ENCODE peak calls at places on chromosomes 4 and X, in four cellular contexts. D, Q, L and E are unnamed samples. For H3K27me3, the result is how much of the 10 kb centered on the place peaks cover.

GRCh38 chr4:120749445-120750151 is 172.9 kb downstream of the PRDM5 start:
- DNase-seq in D (no peak), Q (no peak), L (no peak), E (no peak)

GRCh38 chr4:138347561-138347960 is 105.4 kb upstream of the SLC7A11 start:
- DNase-seq in D (no peak), Q (no peak), L (no peak), E (no peak)

GRCh38 chrX:129984196-129984962 is 1.9 kb downstream of the BCORL1 start:
- DNase-seq in D (no peak), Q (peak), L (peak), E (peak)

GRCh38 chr4:16070203-16070602 is 13.6 kb downstream of the PROM1 start:
- DNase-seq in D (no peak), Q (no peak), L (no peak), E (no peak)

GRCh38 chrX:13750204-13750603 is 15.7 kb downstream of the OFD1 start:
- DNase-seq in D (no peak), Q (no peak), L (peak), E (no peak)

GRCh38 chr4:139532951-139533350 is 23.1 kb downstream of the SETD7 start:
- DNase-seq in D (no peak), Q (no peak), L (no peak), E (no peak)

GRCh38 chr4:65656008-65656407 is 14.3 kb downstream of the EPHA5 start:
- DNase-seq in D (no peak), Q (no peak), L (no peak), E (no peak)

GRCh38 chrX:55357236-55357635 is 92.5 kb upstream of the PAGE3 start:
- DNase-seq in D (no peak), Q (no peak), L (no peak), E (no peak)

GRCh38 chrX:125782184-125782583 is 383.9 kb downstream of the DCAF12L2 start:
- DNase-seq in D (no peak), Q (no peak), L (no peak), E (no peak)

GRCh38 chrX:46327229-46328081 is 217.8 kb downstream of the ZNF674 start:
- DNase-seq in D (peak), Q (no peak), L (peak), E (peak)

GRCh38 chrX:100745806-100746537 is 14.1 kb upstream of the SYTL4 start:
- DNase-seq in D (no peak), Q (peak), L (no peak), E (no peak)

GRCh38 chr4:7705062-7705461 is 234.6 kb downstream of the AFAP1 start:
- DNase-seq in D (no peak), Q (peak), L (no peak), E (peak)

GRCh38 chr4:85905761-85906160 is 430.8 kb downstream of the ARHGAP24 start:
- DNase-seq in D (no peak), Q (no peak), L (no peak), E (no peak)

GRCh38 chr4:8374851-8375649 is 65.5 kb downstream of the ACOX3 start:
- DNase-seq in D (no peak), Q (no peak), L (no peak), E (no peak)

GRCh38 chr4:127783026-127783769 is 1.1 kb downstream of the HSPA4L start:
- DNase-seq in D (peak), Q (peak), L (peak), E (peak)

DNA sequence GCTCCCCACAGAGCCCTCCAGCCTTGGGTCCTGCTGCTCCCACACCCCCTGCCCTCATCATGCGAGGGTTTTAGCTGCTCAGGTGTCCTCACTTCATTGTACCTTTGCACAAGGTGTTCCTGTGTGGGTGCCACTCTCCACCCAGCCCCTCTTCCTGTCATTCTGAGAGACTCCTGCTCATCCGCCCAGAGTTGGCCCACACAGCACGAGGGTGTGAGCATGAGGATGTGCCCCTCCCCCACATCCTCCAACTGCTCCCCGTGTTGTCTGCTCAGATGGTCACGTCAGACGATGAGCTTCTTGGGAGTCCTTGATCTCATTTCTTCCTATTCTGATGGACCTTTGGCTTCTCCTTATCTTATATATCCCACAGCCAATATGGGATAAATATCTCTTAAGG is 53.2 kb downstream of the HTT-AS start:
- DNase-seq in D (no peak), Q (no peak), L (no peak), E (no peak)
- H3K27me3 ChIP-seq in D (under half), Q (under half), L (under half), E (under half)

GRCh38 chr4:38149472-38149871 is 189.3 kb downstream of the PTTG2 start:
- DNase-seq in D (no peak), Q (no peak), L (no peak), E (no peak)
- H3K4me3 ChIP-seq in D (no peak), Q (no peak), L (no peak), E (no peak)

GRCh38 chr4:123399638-123400358 is 3.2 kb downstream of the SPRY1 start:
- DNase-seq in D (no peak), Q (no peak), L (no peak), E (no peak)

GRCh38 chr4:123398803-123399637 is 2.4 kb downstream of the SPRY1 start:
- DNase-seq in D (peak), Q (peak), L (peak), E (peak)

GRCh38 chr4:123397276-123398150 is 918 bp downstream of the SPRY1 start:
- DNase-seq in D (peak), Q (peak), L (peak), E (peak)

GRCh38 chr4:123396294-123397275 is at the start of gene SPRY1:
- DNase-seq in D (peak), Q (peak), L (peak), E (peak)

GRCh38 chr4:123398151-123398802 is 1.7 kb downstream of the SPRY1 start:
- DNase-seq in D (peak), Q (peak), L (peak), E (peak)
- H3K27me3 ChIP-seq in D (under half), Q (under half), L (under half), E (under half)

DNA sequence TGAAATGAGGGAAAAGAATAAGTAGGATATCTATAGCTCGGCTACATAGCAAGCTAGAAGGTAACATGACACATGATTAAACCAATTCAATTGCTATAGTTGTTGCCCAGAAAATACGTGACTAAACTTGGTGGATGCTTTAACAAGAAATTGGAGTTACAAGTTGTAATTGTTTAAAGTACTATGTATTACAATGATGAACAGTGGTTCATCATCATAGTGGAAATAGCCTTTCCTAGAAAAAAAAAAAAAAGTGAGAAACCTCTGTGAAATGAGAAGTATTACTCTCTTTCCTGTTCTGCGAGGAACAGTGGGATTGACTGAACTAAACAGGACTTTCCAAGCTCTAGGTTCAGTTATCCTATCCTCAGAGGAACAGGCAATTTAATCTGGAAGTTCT is 209.7 kb upstream of the KLF3 start:
- DNase-seq in D (no peak), Q (no peak), L (no peak), E (no peak)
- H3K4me3 ChIP-seq in D (no peak), Q (no peak), L (no peak), E (no peak)

DNA sequence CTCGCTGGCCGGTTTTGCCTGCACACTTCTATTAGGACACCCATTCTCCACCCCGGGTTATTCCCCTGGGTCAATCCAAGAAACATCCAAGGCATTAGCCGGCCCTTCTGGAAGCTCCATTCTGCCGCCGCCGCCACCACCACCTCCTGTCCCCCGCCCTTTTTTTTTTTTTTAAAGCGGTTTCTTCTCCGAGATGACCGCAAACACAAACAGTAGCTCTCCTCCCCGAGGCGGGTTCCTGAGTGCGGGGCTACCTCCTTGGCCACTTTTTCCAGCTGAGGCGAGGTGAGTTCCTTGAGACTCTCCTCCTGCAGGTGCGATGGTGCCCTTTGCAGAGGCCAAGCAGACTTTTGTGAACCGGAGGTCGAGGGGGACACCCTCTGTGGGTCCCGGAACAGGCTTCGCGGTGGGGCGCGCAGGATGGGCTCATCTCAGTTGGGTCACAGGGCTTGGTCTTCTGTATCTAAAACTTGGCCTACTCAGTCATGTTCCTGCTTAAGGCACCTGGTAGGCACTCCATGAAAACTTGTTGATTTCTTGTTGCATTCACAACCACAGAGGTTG is 930 bp downstream of the NWD2 start:
- DNase-seq in D (peak), Q (no peak), L (no peak), E (no peak)
- H3K27me3 ChIP-seq in D (half or more), Q (under half), L (half or more), E (under half)

GRCh38 chr4:159105761-159106243 is 2.9 kb downstream of the RAPGEF2 start:
- DNase-seq in D (no peak), Q (no peak), L (no peak), E (peak)
- H3K4me3 ChIP-seq in D (peak), Q (peak), L (peak), E (peak)

GRCh38 chrX:109577055-109577454 is 40.4 kb downstream of the NXT2 start:
- DNase-seq in D (no peak), Q (no peak), L (no peak), E (no peak)

DNA sequence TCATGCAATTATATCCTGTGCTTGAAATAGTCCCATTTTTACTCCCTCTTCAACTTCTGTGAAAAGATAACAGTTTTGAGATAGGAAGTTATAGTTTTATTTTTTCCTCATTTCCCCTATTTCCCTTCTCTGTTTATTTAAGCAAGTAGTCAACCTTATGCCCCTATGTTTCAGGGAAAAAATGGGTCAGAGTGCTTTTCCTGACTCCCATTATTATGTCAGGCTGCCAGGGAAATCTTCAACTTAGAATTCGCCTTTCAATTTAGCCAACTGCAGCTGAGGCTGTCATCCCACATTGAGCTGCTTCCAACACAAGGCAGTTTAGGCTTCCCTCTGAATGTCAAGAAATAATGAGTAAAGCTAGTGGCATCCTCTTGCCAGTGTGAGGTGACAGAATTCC is 42.3 kb downstream of the NXT2 start:
- DNase-seq in D (no peak), Q (no peak), L (no peak), E (no peak)
- H3K27me3 ChIP-seq in D (under half), Q (under half), L (under half), E (under half)